ENCODE peak calls at places on chromosomes 11 and 22, in nine cellular contexts. Z is cardiac fibroblast, E is prostate gland, G is retinal pigment epithelial cell, H is choroid plexus epithelial cell, C is spleen, X is astrocyte of the spinal cord, L is fibroblast of lung, S is neural progenitor cell. Q is an unnamed sample.

GRCh38 chr11:130139401-130139800 is 20.2 kb upstream of the ST14 start:
- DNase-seq in Z (no peak), E (no peak), G (no peak), H (no peak), C (no peak), X (no peak), L (no peak), S (no peak), Q (no peak)

GRCh38 chr11:121321614-121322243 is 29.2 kb downstream of the SC5D start:
- DNase-seq in Z (peak), E (peak), G (no peak), H (peak), C (no peak), X (peak), L (peak), S (peak), Q (peak)

GRCh38 chr22:29369460-29369859 is 18.9 kb downstream of the AP1B1 start:
- DNase-seq in Z (peak), E (no peak), G (peak), H (peak), C (peak), X (peak), L (peak), S (peak), Q (peak)

GRCh38 chr11:48055292-48056132 is 75.2 kb downstream of the PTPRJ start:
- DNase-seq in Z (peak), E (peak), G (peak), H (peak), C (no peak), X (peak), L (peak), S (no peak), Q (peak)

GRCh38 chr11:91295591-91295990 is 929.0 kb upstream of the FAT3 start:
- DNase-seq in Z (no peak), E (no peak), G (no peak), H (peak), C (no peak), X (no peak), L (no peak), S (no peak), Q (no peak)

GRCh38 chr22:47277001-47277400 is 514.6 kb downstream of the TBC1D22A start:
- DNase-seq in Z (no peak), E (no peak), G (no peak), H (no peak), C (no peak), X (no peak), L (no peak), S (no peak), Q (no peak)

GRCh38 chr11:74559934-74560309 is 32.5 kb upstream of the POLD3 start:
- DNase-seq in Z (no peak), E (no peak), G (no peak), H (no peak), C (no peak), X (no peak), L (peak), S (no peak), Q (no peak)

GRCh38 chr11:80362578-80362977 is 921.7 kb upstream of the TENM4 start:
- DNase-seq in Z (no peak), E (no peak), G (no peak), H (peak), C (no peak), X (no peak), L (no peak), S (no peak), Q (no peak)

GRCh38 chr22:31139866-31140716 is at the start of gene PLA2G3:
- DNase-seq in Z (peak), E (peak), G (peak), H (peak), C (no peak), X (peak), L (peak), S (peak), Q (peak)
- TF ChIP-seq CTCF in Z (peak), E (no peak), G (peak), H (peak), C (no peak), X (peak), L (no peak), S (peak), Q (peak)

GRCh38 chr11:61009392-61010275 is 38.2 kb downstream of the CD6 start:
- DNase-seq in Z (no peak), E (no peak), G (no peak), H (no peak), C (peak), X (no peak), L (no peak), S (no peak), Q (no peak)

GRCh38 chr11:61004841-61005240 is 33.4 kb downstream of the CD6 start:
- DNase-seq in Z (peak), E (no peak), G (no peak), H (peak), C (no peak), X (peak), L (peak), S (no peak), Q (no peak)

GRCh38 chr11:61008971-61009370 is 37.5 kb downstream of the CD6 start:
- DNase-seq in Z (no peak), E (no peak), G (no peak), H (no peak), C (no peak), X (no peak), L (no peak), S (no peak), Q (no peak)

GRCh38 chr11:61007971-61008896 is 36.8 kb downstream of the CD6 start:
- DNase-seq in Z (no peak), E (no peak), G (no peak), H (no peak), C (no peak), X (no peak), L (no peak), S (peak), Q (no peak)

GRCh38 chr11:61007383-61007970 is 36.0 kb downstream of the CD6 start:
- DNase-seq in Z (no peak), E (no peak), G (no peak), H (no peak), C (no peak), X (no peak), L (no peak), S (peak), Q (no peak)
- H3K4me3 ChIP-seq in Z (no peak), E (peak), G (peak), H (peak), C (peak), X (peak), L (no peak), S (peak), Q (no peak)

GRCh38 chr22:38974170-38974825 is 7.8 kb upstream of the APOBEC3B start:
- DNase-seq in Z (no peak), E (no peak), G (no peak), H (no peak), C (no peak), X (no peak), L (no peak), S (no peak), Q (no peak)

GRCh38 chr22:38970548-38970947 is 11.6 kb upstream of the APOBEC3B start:
- DNase-seq in Z (no peak), E (no peak), G (no peak), H (no peak), C (no peak), X (no peak), L (no peak), S (no peak), Q (no peak)

GRCh38 chr22:38971202-38971601 is 10.9 kb upstream of the APOBEC3B start:
- DNase-seq in Z (no peak), E (no peak), G (no peak), H (no peak), C (no peak), X (no peak), L (no peak), S (no peak), Q (no peak)

GRCh38 chr22:38974826-38975175 is 7.3 kb upstream of the APOBEC3B start:
- DNase-seq in Z (no peak), E (no peak), G (no peak), H (no peak), C (no peak), X (no peak), L (no peak), S (no peak), Q (no peak)

GRCh38 chr22:38973289-38974169 is 8.6 kb upstream of the APOBEC3B start:
- DNase-seq in Z (peak), E (peak), G (no peak), H (no peak), C (peak), X (peak), L (peak), S (peak), Q (peak)
- TF ChIP-seq CTCF in Z (peak), E (peak), G (peak), H (no peak), C (peak), X (peak), L (peak), S (peak), Q (peak)

GRCh38 chr11:796565-797299 is 1.3 kb downstream of the SLC25A22 start:
- DNase-seq in Z (no peak), E (no peak), G (no peak), H (no peak), C (peak), X (no peak), L (no peak), S (no peak), Q (no peak)

GRCh38 chr11:795638-796564 is 2.2 kb downstream of the SLC25A22 start:
- DNase-seq in Z (peak), E (peak), G (no peak), H (peak), C (peak), X (peak), L (peak), S (no peak), Q (peak)

GRCh38 chr11:794013-794765 is 3.9 kb downstream of the SLC25A22 start:
- DNase-seq in Z (no peak), E (no peak), G (no peak), H (no peak), C (no peak), X (no peak), L (no peak), S (no peak), Q (no peak)

GRCh38 chr11:793556-793955 is 3.7 kb upstream of the CEND1 start:
- DNase-seq in Z (no peak), E (no peak), G (no peak), H (no peak), C (no peak), X (no peak), L (no peak), S (no peak), Q (no peak)

DNA sequence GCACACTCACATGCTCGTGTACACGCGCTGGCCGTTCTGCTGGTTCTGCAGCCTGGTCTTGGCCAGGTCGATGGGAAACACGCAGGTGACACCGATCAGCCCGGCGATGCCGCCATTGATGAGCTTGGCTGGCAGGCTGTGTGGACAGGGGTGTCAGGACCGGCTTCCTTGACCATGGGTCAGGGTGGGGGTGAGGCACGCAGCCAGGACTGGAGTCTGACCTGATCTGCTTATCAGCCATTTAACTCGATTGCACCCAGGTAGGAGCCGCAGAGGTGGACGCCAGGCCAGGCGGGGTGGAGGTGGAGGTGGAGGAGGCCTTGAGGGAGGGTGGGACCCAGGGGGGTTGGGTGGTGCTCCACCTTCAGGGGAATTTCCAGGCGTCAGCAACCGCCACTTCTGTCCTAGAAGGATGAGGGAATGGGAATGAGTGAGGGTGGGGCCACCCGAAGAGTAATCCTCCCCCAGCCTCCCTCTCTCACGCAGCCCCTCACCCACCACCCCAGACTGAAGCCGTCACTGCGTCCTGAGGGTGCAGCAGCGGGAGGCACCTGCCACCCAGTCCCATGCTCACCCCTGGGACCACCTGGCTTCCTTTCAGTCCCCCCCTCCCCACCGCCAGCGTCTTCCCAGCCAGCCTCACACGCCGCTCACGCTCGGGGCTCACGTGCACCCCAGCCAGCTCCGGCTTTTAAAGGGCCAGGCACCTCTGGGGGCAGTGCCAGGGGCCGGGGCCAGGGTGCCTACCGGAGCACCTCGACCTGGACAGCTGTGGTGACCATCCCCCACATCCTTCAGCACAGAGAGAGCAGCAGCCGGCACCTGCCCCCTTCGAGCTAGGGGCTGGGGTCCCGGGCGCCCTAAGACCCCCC is 3.1 kb downstream of the SLC25A22 start:
- DNase-seq in Z (no peak), E (no peak), G (no peak), H (no peak), C (peak), X (no peak), L (no peak), S (no peak), Q (no peak)
- H3K4me3 ChIP-seq in Z (peak), E (peak), G (peak), H (peak), C (peak), X (no peak), L (peak), S (no peak), Q (peak)